ENCODE peak calls at places on chromosome 15, in six cellular contexts. One of them, this sample, is unnamed.

GRCh38 chr15:94023520-94023919 is 207.8 kb upstream of the MCTP2 start:
- DNase-seq in IMR-90: no peak
- DNase-seq in CD8-positive, alpha-beta memory T cell: no peak
- DNase-seq in aorta: no peak
- DNase-seq in GM23248: no peak
- DNase-seq in A549: no peak
- DNase-seq in this sample: no peak

GRCh38 chr15:60362318-60363023 is 35.3 kb downstream of the ANXA2 start:
- DNase-seq in A549: peak
- DNase-seq in aorta: no peak
- DNase-seq in CD8-positive, alpha-beta memory T cell: no peak
- DNase-seq in GM23248: peak
- DNase-seq in IMR-90: peak
- DNase-seq in this sample: no peak

GRCh38 chr15:74387988-74388955 is 20.8 kb upstream of the CYP11A1 start:
- DNase-seq in aorta: no peak
- DNase-seq in A549: no peak
- DNase-seq in CD8-positive, alpha-beta memory T cell: no peak
- DNase-seq in GM23248: no peak
- DNase-seq in IMR-90: no peak
- DNase-seq in this sample: no peak

GRCh38 chr15:60115579-60116415 is 111.7 kb downstream of the FOXB1 start:
- DNase-seq in IMR-90: peak
- DNase-seq in CD8-positive, alpha-beta memory T cell: no peak
- DNase-seq in A549: no peak
- DNase-seq in GM23248: peak
- DNase-seq in aorta: no peak
- DNase-seq in this sample: no peak

GRCh38 chr15:98413973-98414546 is 234.3 kb upstream of the IGF1R start:
- DNase-seq in GM23248: peak
- DNase-seq in A549: no peak
- DNase-seq in IMR-90: no peak
- DNase-seq in CD8-positive, alpha-beta memory T cell: no peak
- DNase-seq in aorta: no peak
- DNase-seq in this sample: peak

GRCh38 chr15:78056714-78057269 is 20.7 kb downstream of the TBC1D2B start:
- DNase-seq in A549: no peak
- DNase-seq in IMR-90: peak
- DNase-seq in GM23248: peak
- DNase-seq in CD8-positive, alpha-beta memory T cell: no peak
- DNase-seq in aorta: peak
- DNase-seq in this sample: no peak

GRCh38 chr15:96322401-96323249 is 7.9 kb upstream of the NR2F2 start:
- DNase-seq in CD8-positive, alpha-beta memory T cell: no peak
- DNase-seq in A549: no peak
- DNase-seq in GM23248: peak
- DNase-seq in aorta: no peak
- DNase-seq in IMR-90: no peak
- DNase-seq in this sample: no peak

GRCh38 chr15:35724626-35725025 is 178.7 kb upstream of the DPH6 start:
- DNase-seq in A549: no peak
- DNase-seq in IMR-90: no peak
- DNase-seq in GM23248: no peak
- DNase-seq in aorta: no peak
- DNase-seq in CD8-positive, alpha-beta memory T cell: no peak
- DNase-seq in this sample: no peak

GRCh38 chr15:38226867-38227266 is 25.8 kb upstream of the SPRED1 start:
- DNase-seq in A549: peak
- DNase-seq in GM23248: peak
- DNase-seq in IMR-90: peak
- DNase-seq in aorta: no peak
- DNase-seq in CD8-positive, alpha-beta memory T cell: no peak
- DNase-seq in this sample: no peak

GRCh38 chr15:39511915-39512260 is 69.0 kb upstream of the THBS1 start:
- DNase-seq in IMR-90: peak
- DNase-seq in GM23248: peak
- DNase-seq in A549: no peak
- DNase-seq in aorta: no peak
- DNase-seq in CD8-positive, alpha-beta memory T cell: no peak
- DNase-seq in this sample: peak

GRCh38 chr15:78129098-78130011 is 1.9 kb downstream of the CIB2 start:
- DNase-seq in CD8-positive, alpha-beta memory T cell: no peak
- DNase-seq in aorta: no peak
- DNase-seq in GM23248: peak
- DNase-seq in IMR-90: no peak
- DNase-seq in A549: no peak
- DNase-seq in this sample: no peak

GRCh38 chr15:43886558-43886957 is 59.8 kb downstream of the WDR76 start:
- DNase-seq in aorta: no peak
- DNase-seq in CD8-positive, alpha-beta memory T cell: no peak
- DNase-seq in IMR-90: no peak
- DNase-seq in A549: no peak
- DNase-seq in GM23248: no peak
- DNase-seq in this sample: peak

GRCh38 chr15:51401872-51402517 is 60.5 kb downstream of the GLDN start:
- DNase-seq in IMR-90: peak
- DNase-seq in aorta: peak
- DNase-seq in CD8-positive, alpha-beta memory T cell: no peak
- DNase-seq in A549: peak
- DNase-seq in GM23248: peak
- DNase-seq in this sample: peak

GRCh38 chr15:83475551-83475950 is 28.4 kb downstream of the SH3GL3 start:
- DNase-seq in IMR-90: peak
- DNase-seq in A549: no peak
- DNase-seq in GM23248: peak
- DNase-seq in aorta: no peak
- DNase-seq in CD8-positive, alpha-beta memory T cell: no peak
- DNase-seq in this sample: no peak

GRCh38 chr15:90325677-90326200 is 26.3 kb upstream of the ZNF774 start:
- DNase-seq in A549: no peak
- DNase-seq in aorta: no peak
- DNase-seq in GM23248: no peak
- DNase-seq in CD8-positive, alpha-beta memory T cell: no peak
- DNase-seq in IMR-90: no peak
- DNase-seq in this sample: no peak

GRCh38 chr15:27674826-27675225 is 424.3 kb downstream of the OCA2 start:
- DNase-seq in CD8-positive, alpha-beta memory T cell: no peak
- DNase-seq in IMR-90: no peak
- DNase-seq in A549: no peak
- DNase-seq in GM23248: no peak
- DNase-seq in aorta: no peak
- DNase-seq in this sample: no peak

GRCh38 chr15:88897142-88897455 is 1.8 kb upstream of the HAPLN3 start:
- DNase-seq in CD8-positive, alpha-beta memory T cell: no peak
- DNase-seq in IMR-90: no peak
- DNase-seq in A549: no peak
- DNase-seq in GM23248: no peak
- DNase-seq in aorta: no peak
- DNase-seq in this sample: no peak

GRCh38 chr15:52112203-52112750 is 298 bp downstream of the BCL2L10 start:
- DNase-seq in GM23248: peak
- DNase-seq in A549: no peak
- DNase-seq in IMR-90: no peak
- DNase-seq in CD8-positive, alpha-beta memory T cell: peak
- DNase-seq in aorta: no peak
- DNase-seq in this sample: no peak

GRCh38 chr15:61228025-61228901 is 839 bp downstream of the RORA start:
- DNase-seq in aorta: no peak
- DNase-seq in A549: peak
- DNase-seq in GM23248: peak
- DNase-seq in IMR-90: peak
- DNase-seq in CD8-positive, alpha-beta memory T cell: no peak
- DNase-seq in this sample: peak

GRCh38 chr15:82105458-82106205 is 59.8 kb upstream of the MEX3B start:
- DNase-seq in aorta: no peak
- DNase-seq in CD8-positive, alpha-beta memory T cell: no peak
- DNase-seq in IMR-90: peak
- DNase-seq in A549: no peak
- DNase-seq in GM23248: peak
- DNase-seq in this sample: no peak

GRCh38 chr15:38768970-38769369 is 204.4 kb upstream of the RASGRP1 start:
- DNase-seq in GM23248: peak
- DNase-seq in IMR-90: peak
- DNase-seq in aorta: no peak
- DNase-seq in A549: peak
- DNase-seq in CD8-positive, alpha-beta memory T cell: no peak
- DNase-seq in this sample: no peak

GRCh38 chr15:61112231-61112630 is 116.9 kb downstream of the RORA start:
- DNase-seq in IMR-90: no peak
- DNase-seq in CD8-positive, alpha-beta memory T cell: no peak
- DNase-seq in aorta: no peak
- DNase-seq in GM23248: no peak
- DNase-seq in A549: no peak
- DNase-seq in this sample: no peak

GRCh38 chr15:41438206-41438605 is 21.3 kb downstream of the RTF1 start:
- DNase-seq in A549: no peak
- DNase-seq in CD8-positive, alpha-beta memory T cell: no peak
- DNase-seq in aorta: peak
- DNase-seq in IMR-90: peak
- DNase-seq in GM23248: no peak
- DNase-seq in this sample: no peak

GRCh38 chr15:61660579-61660978 is 399.7 kb downstream of the VPS13C start:
- DNase-seq in aorta: no peak
- DNase-seq in GM23248: peak
- DNase-seq in IMR-90: peak
- DNase-seq in A549: no peak
- DNase-seq in CD8-positive, alpha-beta memory T cell: no peak
- DNase-seq in this sample: no peak

GRCh38 chr15:65829150-65829764 is 37.2 kb upstream of the DENND4A start:
- DNase-seq in GM23248: peak
- DNase-seq in aorta: no peak
- DNase-seq in A549: peak
- DNase-seq in IMR-90: peak
- DNase-seq in CD8-positive, alpha-beta memory T cell: no peak
- DNase-seq in this sample: no peak

GRCh38 chr15:42619641-42620371 is 44.4 kb downstream of the STARD9 start:
- DNase-seq in aorta: no peak
- DNase-seq in GM23248: no peak
- DNase-seq in CD8-positive, alpha-beta memory T cell: no peak
- DNase-seq in A549: no peak
- DNase-seq in IMR-90: no peak
- DNase-seq in this sample: no peak

GRCh38 chr15:75181780-75182179 is 19.9 kb upstream of the C15orf39 start:
- DNase-seq in aorta: no peak
- DNase-seq in GM23248: peak
- DNase-seq in IMR-90: no peak
- DNase-seq in A549: no peak
- DNase-seq in CD8-positive, alpha-beta memory T cell: no peak
- DNase-seq in this sample: no peak

DNA sequence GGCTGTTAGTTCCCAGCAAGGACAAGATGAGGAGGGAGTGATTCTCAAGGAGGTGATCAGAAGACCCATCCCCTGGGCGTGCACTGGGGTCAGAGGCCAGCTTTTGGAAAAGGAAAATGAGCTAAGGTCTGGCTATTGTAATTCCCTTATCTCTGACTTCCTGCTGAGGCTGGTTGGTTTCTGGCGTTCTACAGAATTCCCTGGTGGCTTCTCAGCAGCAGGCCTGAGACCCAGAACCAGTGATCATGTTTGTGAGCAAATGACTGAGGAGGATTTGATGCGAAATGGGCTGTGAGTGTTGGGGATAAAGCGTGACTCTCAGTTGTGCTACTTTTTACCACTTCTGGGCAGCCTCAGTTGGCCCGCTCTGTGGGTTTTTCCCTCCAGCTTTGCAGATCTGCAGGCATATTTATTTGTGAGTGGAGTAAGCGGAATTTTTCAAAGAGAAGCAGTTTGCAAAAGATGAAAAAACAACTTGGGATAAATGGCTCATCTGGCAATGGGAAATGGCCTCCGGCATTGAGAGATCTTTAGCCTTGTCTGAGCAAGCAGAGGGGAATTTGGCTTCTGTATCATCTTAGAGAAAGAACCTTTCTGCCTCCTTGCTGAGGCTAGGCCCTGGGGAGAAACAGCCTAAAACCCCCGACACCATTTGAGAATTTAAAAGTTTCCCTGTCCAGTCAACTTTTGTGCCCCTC is 102.7 kb downstream of the SLCO3A1 start:
- DNase-seq in IMR-90: peak
- DNase-seq in aorta: no peak
- DNase-seq in CD8-positive, alpha-beta memory T cell: no peak
- DNase-seq in A549: no peak
- DNase-seq in GM23248: peak
- DNase-seq in this sample: peak
- H3K4me3 ChIP-seq in IMR-90: no peak
- H3K4me3 ChIP-seq in aorta: no peak
- H3K4me3 ChIP-seq in CD8-positive, alpha-beta memory T cell: no peak
- H3K4me3 ChIP-seq in A549: no peak
- H3K4me3 ChIP-seq in GM23248: no peak
- H3K4me3 ChIP-seq in this sample: no peak

DNA sequence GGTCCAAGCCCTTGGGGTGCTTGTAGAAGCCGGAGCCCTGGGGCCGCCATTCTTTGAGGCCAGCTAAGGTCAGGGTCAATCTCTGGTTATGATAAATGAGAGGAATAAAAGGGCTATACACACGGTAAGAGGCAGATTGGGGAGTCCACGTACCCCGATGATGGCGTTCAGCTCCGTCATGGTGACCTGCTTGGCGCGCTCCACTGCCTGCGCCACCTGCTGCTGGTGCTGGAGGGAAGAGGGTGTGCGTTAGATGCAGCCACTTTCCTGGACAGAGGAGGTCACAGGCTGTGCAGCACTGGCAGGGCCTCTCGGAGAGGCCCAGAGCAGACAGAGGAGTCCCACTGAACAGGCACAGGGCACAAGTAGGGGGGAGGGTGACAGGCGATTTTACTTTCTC is 23.3 kb downstream of the TLE3 start:
- DNase-seq in IMR-90: no peak
- DNase-seq in CD8-positive, alpha-beta memory T cell: no peak
- DNase-seq in GM23248: no peak
- DNase-seq in A549: no peak
- DNase-seq in aorta: no peak
- DNase-seq in this sample: no peak
- H3K27ac ChIP-seq in IMR-90: no peak
- H3K27ac ChIP-seq in CD8-positive, alpha-beta memory T cell: no peak
- H3K27ac ChIP-seq in GM23248: no peak
- H3K27ac ChIP-seq in A549: no peak
- H3K27ac ChIP-seq in aorta: no peak
- H3K27ac ChIP-seq in this sample: no peak

DNA sequence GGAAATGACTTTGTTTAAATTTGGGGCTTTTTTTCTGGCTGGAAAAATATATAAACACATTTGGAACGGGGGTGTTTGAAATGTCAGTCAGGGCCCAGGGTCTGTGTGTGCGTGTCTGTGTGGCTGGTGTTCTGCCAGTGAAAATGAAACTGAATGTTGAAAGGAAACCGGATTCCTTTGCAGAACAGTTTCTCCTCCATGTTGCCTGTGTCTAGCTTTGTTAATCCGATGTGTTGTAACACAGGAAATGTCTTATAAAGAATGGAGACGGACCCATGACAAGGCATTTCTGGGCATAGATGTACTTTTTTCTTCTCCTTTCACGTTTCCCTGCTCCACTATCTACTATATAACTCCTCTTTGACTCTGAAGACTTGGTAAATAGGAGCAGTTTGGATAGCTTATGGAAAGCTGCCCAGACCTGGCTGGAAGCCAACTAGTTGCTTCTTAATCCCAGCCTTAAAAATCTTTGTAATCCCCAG is 2.8 kb downstream of the SQOR start:
- DNase-seq in aorta: peak
- DNase-seq in IMR-90: peak
- DNase-seq in A549: peak
- DNase-seq in CD8-positive, alpha-beta memory T cell: peak
- DNase-seq in GM23248: peak
- DNase-seq in this sample: peak
- H3K4me3 ChIP-seq in aorta: peak
- H3K4me3 ChIP-seq in IMR-90: peak
- H3K4me3 ChIP-seq in A549: peak
- H3K4me3 ChIP-seq in CD8-positive, alpha-beta memory T cell: peak
- H3K4me3 ChIP-seq in GM23248: peak
- H3K4me3 ChIP-seq in this sample: peak

GRCh38 chr15:63166219-63166618 is 8.9 kb upstream of the RPS27L start:
- DNase-seq in IMR-90: no peak
- DNase-seq in A549: peak
- DNase-seq in GM23248: peak
- DNase-seq in aorta: no peak
- DNase-seq in CD8-positive, alpha-beta memory T cell: no peak
- DNase-seq in this sample: no peak
- H3K27ac ChIP-seq in IMR-90: no peak
- H3K27ac ChIP-seq in A549: no peak
- H3K27ac ChIP-seq in GM23248: no peak
- H3K27ac ChIP-seq in aorta: no peak
- H3K27ac ChIP-seq in CD8-positive, alpha-beta memory T cell: no peak
- H3K27ac ChIP-seq in this sample: no peak

This sample was measured in left ventricle myocardium inferior.